ENCODE peak calls at places on chromosomes 4 and X, in six cellular contexts. H is tibial artery, N is endothelial cell of umbilical vein, S is thyroid gland, Q is Caco-2, V is testis. D is an unnamed sample.
A peak's percentile ranks its signal among the peaks of the same experiment; 100 is the strongest.

GRCh38 chrX:53682885-53683555 is 3.5 kb downstream of the HUWE1 start:
- DNase-seq in Q (peak; percentile 57), H (peak; percentile 26), S (peak; percentile 31), N (peak; percentile 57), V (peak; percentile 40), D (peak; percentile 49)

GRCh38 chr4:71713611-71714203 is 70.2 kb downstream of the GC start:
- DNase-seq in V (no peak), H (no peak), S (no peak), Q (peak; percentile 21), N (peak; percentile 45), D (no peak)

GRCh38 chr4:121736735-121737351 is 28.1 kb downstream of the SMIM43 start:
- DNase-seq in H (peak; percentile 27), Q (peak; percentile 70), V (peak; percentile 49), S (no peak), N (peak; percentile 52), D (peak; percentile 55)

GRCh38 chr4:74631338-74631737 is 163.0 kb downstream of the BTC start:
- DNase-seq in S (no peak), N (peak; percentile 47), V (no peak), H (no peak), Q (peak; percentile 41), D (no peak)

GRCh38 chr4:165563851-165564250 is 185.0 kb downstream of the CPE start:
- DNase-seq in S (no peak), H (no peak), Q (no peak), V (no peak), N (no peak), D (no peak)

GRCh38 chr4:38868055-38868965 is 704 bp downstream of the FAM114A1 start:
- DNase-seq in H (peak; percentile 36), N (peak; percentile 61), V (peak; percentile 64), Q (no peak), S (peak; percentile 45), D (peak; percentile 10)

GRCh38 chrX:135393046-135393445 is 28.7 kb upstream of the SMIM10L2A start:
- DNase-seq in N (no peak), S (no peak), V (no peak), H (no peak), Q (no peak), D (no peak)

GRCh38 chr4:26074672-26075071 is 160.7 kb downstream of the SMIM20 start:
- DNase-seq in H (no peak), Q (no peak), V (no peak), S (no peak), N (no peak), D (no peak)

GRCh38 chrX:154655346-154655745 is 2.0 kb upstream of the CTAG2 start:
- DNase-seq in H (no peak), Q (no peak), N (no peak), S (no peak), V (no peak), D (no peak)

GRCh38 chr4:182801626-182802025 is 115.6 kb downstream of the DCTD start:
- DNase-seq in S (no peak), H (no peak), N (no peak), V (no peak), Q (no peak), D (no peak)

GRCh38 chr4:182804131-182804530 is 113.1 kb downstream of the DCTD start:
- DNase-seq in Q (no peak), V (no peak), H (no peak), N (no peak), S (no peak), D (no peak)

GRCh38 chr4:182800216-182800515 is 117.0 kb downstream of the DCTD start:
- DNase-seq in H (no peak), N (no peak), V (no peak), S (no peak), Q (no peak), D (no peak)

GRCh38 chr4:182803235-182803634 is 114.0 kb downstream of the DCTD start:
- DNase-seq in Q (no peak), V (no peak), H (no peak), S (no peak), N (no peak), D (no peak)

GRCh38 chr4:182802621-182803020 is 114.6 kb downstream of the DCTD start:
- DNase-seq in V (no peak), Q (no peak), N (no peak), H (no peak), S (no peak), D (no peak)
- TF ChIP-seq CTCF in V (no peak), Q (no peak), N (no peak), H (no peak), S (no peak), D (no peak)

GRCh38 chr4:107831140-107831539 is 6.4 kb downstream of the SGMS2 start:
- DNase-seq in S (no peak), N (no peak), Q (no peak), V (no peak), H (no peak), D (no peak)
- H3K4me1 ChIP-seq in S (peaks cover 16% of the 10 kb centered on the region), N (peaks cover 6% of the 10 kb centered on the region), Q (no peaks in the 10 kb centered on the region), V (peaks cover under 1% of the 10 kb centered on the region), H (no peaks in the 10 kb centered on the region), D (no peaks in the 10 kb centered on the region)

GRCh38 chr4:97150966-97151365 is 992.3 kb downstream of the STPG2 start:
- DNase-seq in H (no peak), S (no peak), Q (no peak), V (no peak), N (no peak), D (no peak)
- H3K9me3 ChIP-seq in H (no peaks in the 10 kb centered on the region), S (no peaks in the 10 kb centered on the region), Q (no peaks in the 10 kb centered on the region), V (no peaks in the 10 kb centered on the region), N (no peaks in the 10 kb centered on the region), D (no peaks in the 10 kb centered on the region)

GRCh38 chr4:169270156-169270809 is 473 bp downstream of the SH3RF1 start:
- DNase-seq in H (peak; percentile 53), N (peak; percentile 61), S (peak; percentile 69), V (peak; percentile 58), Q (peak; percentile 69), D (peak; percentile 71)
- TF ChIP-seq CTCF in H (no peak), N (peak; percentile 13), S (no peak), V (no peak), Q (peak; percentile 7), D (no peak)

D was measured in BE2C.